ENCODE peak calls at places on chromosomes 3 and 15, in eight cellular contexts. N, S, P, X, Z, I, E and F are unnamed samples.

GRCh38 chr3:32383136-32383711 is 8.4 kb upstream of the CMTM7 start:
- DNase-seq in X (no peak), E (no peak), I (no peak), N (no peak), S (no peak), P (no peak), Z (no peak), F (no peak)

GRCh38 chr3:121228971-121229370 is 316.8 kb downstream of the POLQ start:
- DNase-seq in S (no peak), Z (no peak), X (no peak), P (no peak), E (no peak), I (no peak), N (no peak), F (no peak)

GRCh38 chr3:67635257-67635656 is 19.2 kb downstream of the SUCLG2 start:
- DNase-seq in E (no peak), N (no peak), Z (no peak), I (no peak), S (no peak), P (no peak), X (peak; percentile 51), F (no peak)

GRCh38 chr15:28912422-28912821 is 26.6 kb downstream of the APBA2 start:
- DNase-seq in N (no peak), P (no peak), X (no peak), I (no peak), E (no peak), S (no peak), Z (no peak), F (no peak)

GRCh38 chr15:50330921-50331320 is 24.1 kb downstream of the GABPB1 start:
- DNase-seq in E (no peak), S (no peak), P (no peak), X (no peak), N (no peak), I (no peak), Z (no peak), F (no peak)

GRCh38 chr3:65245133-65246076 is 557.6 kb upstream of the ADAMTS9 start:
- DNase-seq in I (no peak), P (no peak), Z (no peak), X (peak; percentile 35), E (no peak), S (no peak), N (no peak), F (no peak)

GRCh38 chr3:177427096-177427495 is 229.8 kb upstream of the TBL1XR1 start:
- DNase-seq in N (no peak), Z (no peak), S (peak; percentile 36), X (no peak), E (no peak), I (no peak), P (no peak), F (no peak)

GRCh38 chr15:73932381-73933191 is 6.3 kb downstream of the LOXL1 start:
- DNase-seq in N (no peak), E (no peak), I (peak; percentile 3), X (no peak), Z (no peak), S (no peak), P (no peak), F (no peak)

GRCh38 chr3:171094411-171094810 is 67.9 kb upstream of the SLC2A2 start:
- DNase-seq in S (no peak), Z (no peak), I (no peak), X (no peak), P (no peak), E (no peak), N (no peak), F (no peak)

GRCh38 chr3:77672016-77672415 is 632.1 kb downstream of the ROBO2 start:
- DNase-seq in P (no peak), S (no peak), Z (no peak), I (no peak), E (no peak), X (no peak), N (no peak), F (no peak)

GRCh38 chr3:152073267-152073666 is 195.5 kb upstream of the MBNL1 start:
- DNase-seq in Z (no peak), N (no peak), X (peak; percentile 55), P (no peak), S (no peak), I (no peak), E (no peak), F (no peak)

GRCh38 chr3:97992547-97993173 is 20.4 kb upstream of the RIOX2 start:
- DNase-seq in Z (no peak), P (no peak), E (no peak), S (no peak), I (no peak), X (no peak), N (no peak), F (no peak)

GRCh38 chr3:37694236-37694635 is 167.4 kb upstream of the CTDSPL start:
- DNase-seq in S (no peak), X (no peak), P (no peak), E (no peak), N (no peak), Z (no peak), I (no peak), F (no peak)

GRCh38 chr3:107574650-107575049 is 51.9 kb downstream of the BBX start:
- DNase-seq in E (peak; percentile 69), N (no peak), S (no peak), X (peak; percentile 42), I (no peak), P (no peak), Z (no peak), F (peak; percentile 37)

GRCh38 chr3:52231502-52232278 is 6.2 kb upstream of the TLR9 start:
- DNase-seq in S (peak; percentile 95), Z (peak; percentile 82), P (peak; percentile 46), X (peak; percentile 68), I (peak; percentile 73), E (peak; percentile 62), N (peak; percentile 86), F (peak; percentile 81)

GRCh38 chr15:97443101-97443500 is 517.4 kb upstream of the ARRDC4 start:
- DNase-seq in N (no peak), Z (no peak), X (no peak), P (no peak), S (no peak), E (no peak), I (no peak), F (no peak)

GRCh38 chr15:101621961-101622360 is 30.2 kb downstream of the TM2D3 start:
- DNase-seq in Z (no peak), X (no peak), E (no peak), I (no peak), P (no peak), S (no peak), N (no peak), F (no peak)

GRCh38 chr15:81014446-81015093 is 13.8 kb downstream of the TLNRD1 start:
- DNase-seq in S (no peak), E (no peak), X (no peak), Z (no peak), P (no peak), I (no peak), N (no peak), F (no peak)

GRCh38 chr3:51712511-51712931 is 5.7 kb downstream of the GRM2 start:
- DNase-seq in N (no peak), I (no peak), Z (no peak), P (no peak), E (no peak), X (no peak), S (no peak), F (no peak)

GRCh38 chr3:46477145-46477544 is 12.4 kb upstream of the LTF start:
- DNase-seq in S (no peak), N (no peak), P (no peak), X (no peak), I (no peak), E (no peak), Z (no peak), F (no peak)

GRCh38 chr15:61558172-61559146 is 329.4 kb upstream of the RORA start:
- DNase-seq in P (no peak), E (no peak), S (no peak), N (no peak), X (no peak), I (no peak), Z (no peak), F (no peak)

GRCh38 chr3:54262943-54263342 is 140.6 kb downstream of the CACNA2D3 start:
- DNase-seq in P (no peak), X (no peak), I (no peak), N (no peak), S (no peak), E (no peak), Z (no peak), F (no peak)

GRCh38 chr15:60917469-60918130 is 311.5 kb downstream of the RORA start:
- DNase-seq in E (no peak), P (no peak), X (peak; percentile 34), Z (peak; percentile 58), I (peak; percentile 61), S (no peak), N (no peak), F (no peak)